ENCODE peak calls at places on chromosomes 2 and 18, in ten cellular contexts. H is breast epithelium, L is upper lobe of right lung, E is RWPE2, V is mucosa of descending colon, D is cardiac muscle cell, O is right atrium auricular region, C is foreskin fibroblast, I is heart right ventricle, J is astrocyte of the spinal cord. M is an unnamed sample.

GRCh38 chr2:157338013-157338412 is 12.4 kb upstream of the ERMN start:
- DNase-seq in H (no peak), L (no peak), E (no peak), V (no peak), D (no peak), O (no peak), C (no peak), I (no peak), J (no peak), M (no peak)

GRCh38 chr2:9637330-9637729 is 6.5 kb upstream of the YWHAQ start:
- DNase-seq in H (no peak), L (no peak), E (no peak), V (no peak), D (no peak), O (no peak), C (no peak), I (no peak), J (peak), M (peak)

GRCh38 chr2:182144039-182144779 is 158.6 kb downstream of the PPP1R1C start:
- DNase-seq in H (no peak), L (no peak), E (no peak), V (no peak), D (no peak), O (no peak), C (no peak), I (no peak), J (no peak), M (no peak)

GRCh38 chr2:55012648-55013484 is 37.4 kb downstream of the RTN4 start:
- DNase-seq in H (no peak), L (no peak), E (no peak), V (no peak), D (no peak), O (no peak), C (no peak), I (no peak), J (no peak), M (no peak)

GRCh38 chr2:55049794-55050132 is 488 bp downstream of the RTN4 start:
- DNase-seq in H (no peak), L (no peak), E (no peak), V (no peak), D (peak), O (no peak), C (no peak), I (no peak), J (no peak), M (no peak)

GRCh38 chr2:170737821-170738220 is 22.7 kb downstream of the SP5 start:
- DNase-seq in H (no peak), L (peak), E (no peak), V (no peak), D (no peak), O (no peak), C (no peak), I (no peak), J (peak), M (no peak)

GRCh38 chr18:3466051-3466450 is 16.1 kb downstream of the TGIF1 start:
- DNase-seq in H (no peak), L (no peak), E (no peak), V (no peak), D (no peak), O (no peak), C (peak), I (no peak), J (peak), M (peak)

GRCh38 chr2:213229814-213230213 is 54.5 kb upstream of the SPAG16 start:
- DNase-seq in H (no peak), L (no peak), E (no peak), V (no peak), D (no peak), O (no peak), C (peak), I (no peak), J (peak), M (peak)

GRCh38 chr2:136858656-136859055 is 93.3 kb downstream of the THSD7B start:
- DNase-seq in H (no peak), L (no peak), E (no peak), V (no peak), D (no peak), O (no peak), C (no peak), I (no peak), J (no peak), M (no peak)

GRCh38 chr2:154203902-154204301 is 332.2 kb downstream of the GALNT13 start:
- DNase-seq in H (no peak), L (no peak), E (no peak), V (no peak), D (no peak), O (no peak), C (no peak), I (no peak), J (no peak), M (no peak)

GRCh38 chr2:12170151-12170550 is 423.7 kb downstream of the LPIN1 start:
- DNase-seq in H (no peak), L (no peak), E (no peak), V (no peak), D (peak), O (no peak), C (peak), I (no peak), J (no peak), M (peak)

GRCh38 chr2:118185210-118186109 is 97.2 kb downstream of the INSIG2 start:
- DNase-seq in H (peak), L (peak), E (no peak), V (peak), D (peak), O (peak), C (peak), I (peak), J (peak), M (peak)

GRCh38 chr2:178397002-178397605 is 53.9 kb downstream of the PRKRA start:
- DNase-seq in H (no peak), L (no peak), E (no peak), V (no peak), D (peak), O (no peak), C (no peak), I (no peak), J (peak), M (peak)

GRCh38 chr2:215847718-215848117 is 165.6 kb downstream of the MREG start:
- DNase-seq in H (no peak), L (no peak), E (no peak), V (no peak), D (no peak), O (no peak), C (no peak), I (no peak), J (no peak), M (no peak)

GRCh38 chr2:127664895-127665225 is 10.5 kb downstream of the LIMS2 start:
- DNase-seq in H (no peak), L (peak), E (no peak), V (no peak), D (no peak), O (no peak), C (no peak), I (no peak), J (no peak), M (no peak)

GRCh38 chr18:49135871-49136270 is 185.1 kb upstream of the SMAD7 start:
- DNase-seq in H (no peak), L (no peak), E (no peak), V (no peak), D (no peak), O (no peak), C (peak), I (no peak), J (peak), M (peak)

GRCh38 chr2:235382091-235383000 is 111.5 kb upstream of the AGAP1 start:
- DNase-seq in H (no peak), L (no peak), E (no peak), V (no peak), D (no peak), O (no peak), C (no peak), I (no peak), J (no peak), M (no peak)

GRCh38 chr2:111192778-111193368 is 72.2 kb downstream of the BCL2L11 start:
- DNase-seq in H (no peak), L (no peak), E (no peak), V (no peak), D (no peak), O (no peak), C (no peak), I (no peak), J (no peak), M (no peak)

GRCh38 chr18:58541137-58541788 is 87.6 kb downstream of the ALPK2 start:
- DNase-seq in H (no peak), L (no peak), E (no peak), V (no peak), D (no peak), O (no peak), C (no peak), I (no peak), J (no peak), M (no peak)

GRCh38 chr2:100285691-100286090 is 36.6 kb downstream of the LONRF2 start:
- DNase-seq in H (no peak), L (no peak), E (no peak), V (no peak), D (no peak), O (peak), C (peak), I (no peak), J (peak), M (peak)

GRCh38 chr18:12304351-12305210 is 3.5 kb upstream of the TUBB6 start:
- DNase-seq in H (peak), L (no peak), E (no peak), V (no peak), D (no peak), O (no peak), C (no peak), I (no peak), J (no peak), M (no peak)

GRCh38 chr2:36545871-36546416 is 52.0 kb downstream of the FEZ2 start:
- DNase-seq in H (no peak), L (no peak), E (no peak), V (no peak), D (no peak), O (no peak), C (no peak), I (no peak), J (no peak), M (no peak)

GRCh38 chr2:133422946-133423345 is 145.3 kb downstream of the NCKAP5 start:
- DNase-seq in H (no peak), L (no peak), E (no peak), V (no peak), D (no peak), O (no peak), C (peak), I (no peak), J (peak), M (peak)

GRCh38 chr2:220396287-220396686 is 768.9 kb downstream of the SLC4A3 start:
- DNase-seq in H (no peak), L (no peak), E (no peak), V (no peak), D (no peak), O (no peak), C (peak), I (no peak), J (peak), M (peak)

GRCh38 chr2:34104601-34105000 is 505.5 kb upstream of the FAM98A start:
- DNase-seq in H (no peak), L (no peak), E (no peak), V (no peak), D (no peak), O (no peak), C (no peak), I (no peak), J (no peak), M (no peak)

GRCh38 chr18:13530879-13531387 is 195.4 kb downstream of the FAM210A start:
- DNase-seq in H (no peak), L (no peak), E (no peak), V (peak), D (peak), O (peak), C (peak), I (peak), J (peak), M (peak)

GRCh38 chr2:117855886-117856285 is 41.4 kb downstream of the DDX18 start:
- DNase-seq in H (no peak), L (no peak), E (no peak), V (no peak), D (no peak), O (no peak), C (no peak), I (no peak), J (no peak), M (peak)

GRCh38 chr2:157052685-157053224 is 204.8 kb upstream of the GALNT5 start:
- DNase-seq in H (no peak), L (no peak), E (no peak), V (no peak), D (no peak), O (no peak), C (peak), I (no peak), J (peak), M (peak)

GRCh38 chr2:241843321-241844065 is 15.2 kb downstream of the PDCD1 start:
- DNase-seq in H (no peak), L (peak), E (no peak), V (peak), D (no peak), O (no peak), C (no peak), I (peak), J (no peak), M (no peak)

GRCh38 chr2:54549912-54550518 is 93.9 kb downstream of the SPTBN1 start:
- DNase-seq in H (no peak), L (no peak), E (no peak), V (peak), D (no peak), O (peak), C (no peak), I (no peak), J (no peak), M (no peak)

GRCh38 chr2:178194600-178195389 is 483 bp downstream of the OSBPL6 start:
- DNase-seq in H (peak), L (peak), E (peak), V (peak), D (peak), O (no peak), C (peak), I (peak), J (peak), M (peak)

GRCh38 chr2:182330451-182331325 is 96.1 kb downstream of the PDE1A start:
- DNase-seq in H (no peak), L (no peak), E (no peak), V (no peak), D (no peak), O (no peak), C (peak), I (no peak), J (no peak), M (no peak)

GRCh38 chr18:79511671-79512301 is 116.1 kb downstream of the NFATC1 start:
- DNase-seq in H (peak), L (peak), E (peak), V (peak), D (no peak), O (peak), C (no peak), I (no peak), J (no peak), M (no peak)

GRCh38 chr2:54572636-54573531 is 116.8 kb downstream of the SPTBN1 start:
- DNase-seq in H (no peak), L (no peak), E (no peak), V (peak), D (no peak), O (no peak), C (peak), I (no peak), J (peak), M (no peak)

GRCh38 chr2:54629914-54630609 is 93.4 kb upstream of the EML6 start:
- DNase-seq in H (no peak), L (peak), E (no peak), V (peak), D (no peak), O (peak), C (peak), I (no peak), J (peak), M (peak)

GRCh38 chr18:66495844-66496243 is 108.0 kb downstream of the CDH19 start:
- DNase-seq in H (no peak), L (peak), E (no peak), V (peak), D (peak), O (no peak), C (no peak), I (peak), J (peak), M (no peak)

GRCh38 chr2:222410534-222410933 is 13.8 kb upstream of the SGPP2 start:
- DNase-seq in H (no peak), L (no peak), E (no peak), V (no peak), D (peak), O (no peak), C (no peak), I (no peak), J (peak), M (no peak)

GRCh38 chr2:44120428-44120827 is 48.2 kb upstream of the PPM1B start:
- DNase-seq in H (no peak), L (no peak), E (no peak), V (no peak), D (no peak), O (no peak), C (peak), I (no peak), J (peak), M (peak)

GRCh38 chr2:46988733-46989481 is 73.3 kb upstream of the MCFD2 start:
- DNase-seq in H (no peak), L (no peak), E (no peak), V (no peak), D (peak), O (no peak), C (no peak), I (peak), J (no peak), M (peak)

DNA sequence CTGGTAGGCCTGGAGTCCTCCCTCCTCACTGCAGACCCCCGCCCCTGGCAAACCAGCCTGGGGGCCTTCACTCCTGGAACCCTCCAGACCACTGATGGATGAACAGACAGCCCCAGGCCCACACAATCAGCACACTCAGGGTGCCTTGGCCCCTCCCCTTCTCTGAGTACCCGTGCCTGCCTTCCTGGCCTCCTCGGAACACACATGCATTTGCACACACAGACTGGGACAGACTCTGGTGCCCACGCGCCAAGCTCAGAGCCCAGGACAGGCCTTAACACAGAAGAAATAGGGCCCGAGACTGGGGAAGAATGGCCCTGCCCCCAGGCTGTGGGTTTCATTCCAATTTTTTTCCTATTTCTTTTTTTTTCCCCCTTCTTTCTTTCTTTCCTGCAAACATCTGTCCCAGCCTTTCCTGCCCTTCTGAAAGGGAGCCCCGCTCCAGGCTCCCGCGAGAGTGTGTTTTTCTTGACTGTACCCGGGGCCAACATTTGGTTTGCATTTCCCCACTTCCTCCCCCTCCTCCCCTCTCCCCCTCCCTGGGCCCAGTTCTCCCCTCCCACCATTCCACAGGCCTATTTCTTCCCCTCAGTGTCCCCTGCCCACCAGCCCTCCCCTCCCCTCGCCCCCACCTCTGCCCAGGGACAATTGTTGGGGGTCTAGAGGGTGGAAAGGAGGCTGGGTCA is 613 bp upstream of the TNS1 start:
- DNase-seq in H (no peak), L (no peak), E (no peak), V (no peak), D (no peak), O (no peak), C (peak), I (no peak), J (peak), M (peak)
- H3K4me3 ChIP-seq in H (peak), L (no peak), E (no peak), V (no peak), D (no peak), O (peak), C (peak), I (peak), J (no peak), M (peak)

GRCh38 chr2:240662681-240663080 is 20.0 kb downstream of the AQP12B start:
- DNase-seq in H (no peak), L (no peak), E (no peak), V (no peak), D (no peak), O (peak), C (no peak), I (no peak), J (peak), M (no peak)

GRCh38 chr2:240664622-240665021 is 18.1 kb downstream of the AQP12B start:
- DNase-seq in H (no peak), L (no peak), E (no peak), V (no peak), D (no peak), O (no peak), C (no peak), I (no peak), J (no peak), M (no peak)

GRCh38 chr2:240663791-240664190 is 18.9 kb downstream of the AQP12B start:
- DNase-seq in H (no peak), L (no peak), E (no peak), V (no peak), D (no peak), O (no peak), C (no peak), I (no peak), J (no peak), M (no peak)
- TF ChIP-seq CTCF in H (no peak), L (no peak), E (no peak), V (no peak), D (no peak), O (no peak), C (no peak), I (no peak), J (peak), M (no peak)

GRCh38 chr2:206276169-206276927 is 1.9 kb downstream of the ZDBF2 start:
- DNase-seq in H (no peak), L (no peak), E (no peak), V (no peak), D (no peak), O (no peak), C (no peak), I (no peak), J (no peak), M (no peak)
- H3K4me3 ChIP-seq in H (peak), L (no peak), E (peak), V (no peak), D (peak), O (no peak), C (peak), I (no peak), J (peak), M (peak)

DNA sequence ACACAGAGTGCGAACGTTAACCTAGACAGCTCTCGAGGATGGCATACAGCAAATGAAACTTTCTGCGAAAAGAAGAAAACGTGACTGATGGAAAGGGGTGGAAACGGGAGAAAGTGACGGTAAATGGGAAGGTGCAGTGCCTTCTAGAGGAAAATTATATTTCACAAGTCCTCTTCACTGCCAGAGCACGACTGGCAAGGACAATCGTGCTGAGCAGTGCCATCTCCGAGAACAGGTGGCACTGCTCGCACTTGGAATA is 425 bp downstream of the STAT1 start:
- DNase-seq in H (no peak), L (no peak), E (no peak), V (no peak), D (no peak), O (no peak), C (no peak), I (no peak), J (no peak), M (no peak)
- TF ChIP-seq CTCF in H (no peak), L (no peak), E (no peak), V (no peak), D (no peak), O (no peak), C (no peak), I (no peak), J (no peak), M (no peak)

DNA sequence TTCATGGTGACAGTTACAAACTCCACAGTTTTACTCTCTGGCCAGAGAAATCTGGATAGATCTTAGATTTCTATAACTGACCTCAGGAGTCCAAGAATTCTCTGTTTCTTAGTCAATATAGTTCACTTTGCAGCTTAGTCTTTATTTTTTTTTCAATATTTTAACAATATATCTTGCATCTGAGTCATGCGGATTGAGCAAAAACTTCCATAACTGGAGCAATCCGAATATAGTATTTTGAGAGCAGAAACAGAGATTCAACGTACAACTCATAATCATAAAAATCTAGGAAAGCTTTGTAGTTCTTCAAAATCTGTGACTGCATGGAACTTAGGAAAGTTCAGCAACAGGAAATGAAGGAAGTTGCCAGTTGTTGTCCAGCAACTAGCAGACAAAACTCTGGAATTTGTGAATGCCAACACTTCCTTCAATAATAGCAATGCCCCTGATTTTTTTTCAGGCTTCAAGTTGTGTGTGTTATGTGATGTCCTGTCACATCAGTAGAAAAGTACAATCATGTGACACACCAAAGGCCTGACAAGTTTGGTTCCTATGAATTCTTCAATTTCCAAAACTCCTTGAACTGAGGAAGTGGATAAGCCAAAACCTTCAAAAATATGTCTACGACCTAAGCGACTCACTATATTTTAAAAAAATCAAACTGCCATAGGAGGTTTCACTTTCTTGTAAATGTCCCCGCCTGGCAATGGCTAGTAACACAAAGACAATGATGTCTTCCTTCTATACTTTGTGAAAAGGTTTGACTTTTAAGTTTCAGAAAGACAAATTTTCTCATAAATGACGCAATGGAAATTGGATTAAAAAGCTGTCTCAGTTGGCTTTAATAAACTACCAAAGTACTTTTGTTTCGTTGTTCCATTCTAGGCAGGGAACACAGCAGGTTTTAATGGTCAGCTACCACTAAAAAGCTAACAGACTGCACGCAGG is 510.6 kb downstream of the ERBB4 start:
- DNase-seq in H (no peak), L (no peak), E (no peak), V (no peak), D (no peak), O (no peak), C (peak), I (no peak), J (no peak), M (peak)
- H3K4me3 ChIP-seq in H (no peak), L (no peak), E (no peak), V (no peak), D (no peak), O (no peak), C (no peak), I (no peak), J (no peak), M (no peak)